ENCODE peak calls at places on chromosomes 7 and 10, in six cellular contexts. J, M, I, A, W and E are unnamed samples.

GRCh38 chr7:46539892-46540483 is 618.9 kb upstream of the IGFBP3 start:
- DNase-seq in A (no peak), W (no peak), J (no peak), M (no peak), I (no peak), E (no peak)

GRCh38 chr7:26155531-26156375 is 3.8 kb downstream of the NFE2L3 start:
- DNase-seq in M (no peak), J (peak; percentile 69), W (no peak), I (peak; percentile 68), A (peak; percentile 44), E (no peak)

GRCh38 chr10:5873515-5873995 is 16.1 kb downstream of the ANKRD16 start:
- DNase-seq in J (peak; percentile 75), A (peak; percentile 65), W (peak; percentile 81), I (peak; percentile 85), M (peak; percentile 79), E (peak; percentile 90)

GRCh38 chr7:31058122-31058521 is 6.0 kb downstream of the ADCYAP1R1 start:
- DNase-seq in A (no peak), I (no peak), M (no peak), J (peak; percentile 45), W (no peak), E (no peak)

GRCh38 chr10:110850099-110850498 is 21.6 kb upstream of the PDCD4 start:
- DNase-seq in A (no peak), M (no peak), W (no peak), I (no peak), J (no peak), E (no peak)

GRCh38 chr10:51602326-51602725 is 97.1 kb downstream of the CSTF2T start:
- DNase-seq in A (peak; percentile 31), J (peak; percentile 42), M (no peak), W (no peak), I (no peak), E (no peak)

GRCh38 chr7:2729893-2730716 is 42.1 kb downstream of the AMZ1 start:
- DNase-seq in A (peak; percentile 68), I (no peak), W (no peak), M (no peak), J (no peak), E (peak; percentile 37)

GRCh38 chr10:44384601-44385422 is at the start of gene CXCL12:
- DNase-seq in A (no peak), M (no peak), W (peak; percentile 57), I (peak; percentile 5), J (peak; percentile 78), E (no peak)

GRCh38 chr7:121618182-121618581 is 222.1 kb upstream of the FAM3C start:
- DNase-seq in I (no peak), J (no peak), W (no peak), M (no peak), A (no peak), E (no peak)

GRCh38 chr10:122143238-122143841 is 127.8 kb upstream of the BTBD16 start:
- DNase-seq in J (no peak), I (no peak), A (no peak), M (no peak), W (no peak), E (no peak)

GRCh38 chr10:73991846-73992245 is 6.1 kb upstream of the VCL start:
- DNase-seq in I (no peak), W (no peak), A (no peak), J (no peak), M (peak; percentile 54), E (no peak)

GRCh38 chr7:150324366-150324961 is 1.1 kb upstream of the ACTR3C start:
- DNase-seq in J (no peak), I (no peak), W (peak; percentile 52), M (no peak), A (no peak), E (no peak)

GRCh38 chr7:69110450-69111050 is 487.7 kb upstream of the AUTS2 start:
- DNase-seq in W (no peak), A (no peak), I (no peak), M (no peak), J (no peak), E (no peak)

GRCh38 chr7:27661776-27662489 is 750 bp downstream of the HIBADH start:
- DNase-seq in M (peak; percentile 52), A (peak; percentile 28), W (peak; percentile 71), J (peak; percentile 62), I (no peak), E (peak; percentile 63)

GRCh38 chr7:101688183-101688831 is 59.2 kb upstream of the MYL10 start:
- DNase-seq in W (peak; percentile 98), A (peak; percentile 53), M (peak; percentile 88), J (peak; percentile 65), I (peak; percentile 58), E (peak; percentile 94)

GRCh38 chr7:82530361-82530760 is 86.8 kb upstream of the CACNA2D1 start:
- DNase-seq in J (no peak), W (no peak), M (no peak), A (no peak), I (no peak), E (no peak)

DNA sequence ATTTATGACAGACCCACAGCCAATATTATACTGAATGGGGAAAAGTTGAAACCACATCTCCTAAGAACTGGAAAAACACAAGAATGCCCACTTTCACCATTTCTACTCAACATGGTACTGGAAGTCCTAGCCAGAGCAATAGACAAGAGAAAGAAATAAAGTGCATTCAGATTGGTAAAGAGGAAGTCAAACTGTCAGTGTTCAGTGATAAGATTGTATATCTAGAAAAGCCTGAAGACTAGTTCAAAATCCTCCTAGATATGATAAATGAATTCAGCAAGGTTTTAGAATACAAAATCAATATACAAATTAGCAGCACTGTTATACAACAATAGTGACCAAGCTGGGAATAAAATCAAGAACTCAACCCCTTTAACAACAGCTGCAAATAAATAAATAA is 6.9 kb upstream of the ZNF138 start:
- DNase-seq in M (no peak), J (no peak), I (no peak), W (no peak), A (no peak), E (no peak)
- H4K20me1 ChIP-seq in M (no peaks in the 10 kb centered on the region), J (no peaks in the 10 kb centered on the region), I (no peaks in the 10 kb centered on the region), W (no peaks in the 10 kb centered on the region), A (no peaks in the 10 kb centered on the region), E (no peaks in the 10 kb centered on the region)

DNA sequence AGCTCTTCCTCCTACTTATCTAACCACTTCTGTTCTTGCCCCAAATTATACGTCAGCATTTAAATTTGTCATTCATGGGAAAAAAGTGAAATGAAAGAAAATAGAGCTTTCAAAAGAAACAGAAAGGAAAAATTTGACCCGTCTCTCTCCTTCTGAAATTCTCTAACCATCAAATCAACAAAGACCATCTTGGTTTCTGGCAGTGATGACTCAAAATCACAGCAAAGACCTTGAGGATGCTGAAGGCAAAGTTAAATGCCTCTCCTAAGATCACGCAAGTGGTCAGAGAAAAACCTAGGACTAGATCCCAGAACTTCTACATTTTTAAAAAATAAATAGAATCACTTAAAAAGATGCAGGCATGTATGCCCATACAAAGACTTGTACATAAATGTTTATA is 2.5 kb downstream of the LIPA start:
- DNase-seq in I (no peak), M (no peak), A (no peak), W (no peak), J (no peak), E (no peak)
- H3K4me2 ChIP-seq in I (no peak overlapping the region), M (no peak overlapping the region), A (no peak overlapping the region), W (no peak overlapping the region), J (no peak overlapping the region), E (no peak overlapping the region)

DNA sequence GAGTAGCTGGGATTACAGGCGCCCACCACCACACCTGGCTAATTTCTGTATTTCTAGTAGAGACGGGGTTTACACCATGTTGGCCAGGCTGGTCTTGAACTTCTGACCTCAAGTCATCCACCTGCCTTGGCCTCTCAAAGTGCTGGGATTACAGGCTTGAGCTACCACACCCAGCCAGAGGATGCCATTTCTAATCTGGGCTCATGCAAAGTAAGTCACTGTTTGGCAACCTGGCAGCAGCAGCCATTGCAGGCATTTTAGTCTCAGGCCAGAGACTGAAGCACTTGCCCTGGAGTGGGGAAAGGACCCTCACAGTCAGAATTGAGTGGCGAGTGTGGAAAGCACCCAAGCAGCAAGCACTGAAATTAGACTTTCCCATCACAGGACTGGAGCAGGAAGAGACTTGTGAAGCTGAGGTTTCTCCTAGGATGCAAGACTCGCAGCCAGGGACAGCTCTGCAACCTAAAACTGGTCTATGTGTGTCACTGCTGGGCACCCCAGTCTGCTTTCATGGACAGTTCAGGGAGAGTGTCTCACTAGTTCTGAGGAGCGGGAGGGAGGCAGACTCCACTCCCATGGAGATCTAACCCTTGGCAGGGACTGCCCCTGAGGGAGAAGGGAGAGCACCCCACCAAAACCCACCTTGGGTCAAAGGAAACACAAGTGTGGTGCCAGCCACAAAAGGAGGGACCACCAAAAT is 27.6 kb downstream of the SNX13 start:
- DNase-seq in A (no peak), W (no peak), I (no peak), J (no peak), M (no peak), E (peak; percentile 68)
- H4K20me1 ChIP-seq in A (no peaks in the 10 kb centered on the region), W (peaks cover 13% of the 10 kb centered on the region), I (no peaks in the 10 kb centered on the region), J (peaks cover 9% of the 10 kb centered on the region), M (peaks cover 7% of the 10 kb centered on the region), E (peaks cover 16% of the 10 kb centered on the region)

DNA sequence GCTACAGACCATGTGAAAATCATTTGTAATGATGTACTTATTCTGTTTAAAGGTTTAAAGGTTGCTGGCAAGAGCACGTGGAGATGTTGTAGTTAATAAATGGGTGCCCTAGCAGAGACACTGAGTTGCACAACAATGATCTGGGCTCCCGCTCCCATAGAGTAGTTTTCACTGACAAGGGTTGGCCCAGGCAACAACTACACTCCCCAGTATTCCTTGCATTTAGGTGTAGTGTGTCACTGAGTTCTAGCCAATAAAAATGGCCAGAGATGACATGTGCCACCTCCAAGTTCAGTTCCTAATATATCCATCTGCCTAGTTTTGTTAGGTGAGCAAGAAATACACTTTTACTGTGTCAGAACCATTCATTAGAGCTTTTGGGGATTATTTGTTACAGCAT is 392.1 kb upstream of the MTPN start:
- DNase-seq in M (no peak), J (no peak), I (no peak), W (no peak), A (no peak), E (no peak)
- H3K4me2 ChIP-seq in M (no peak overlapping the region), J (no peak overlapping the region), I (no peak overlapping the region), W (no peak overlapping the region), A (no peak overlapping the region), E (no peak overlapping the region)